ENCODE peak calls at places on chromosomes 11 and 22, in seven cellular contexts. Q, J, W, O, C, L and K are unnamed samples.

GRCh38 chr11:13834463-13834862 is 128.1 kb upstream of the SPON1 start:
- DNase-seq in L (peak; percentile 47), Q (peak; percentile 37), O (no peak), J (no peak), W (peak; percentile 9), C (no peak), K (no peak)

GRCh38 chr11:59615132-59615636 is 390 bp downstream of the OSBP start:
- DNase-seq in Q (no peak), J (no peak), L (no peak), O (peak; percentile 24), W (peak; percentile 5), C (no peak), K (peak; percentile 26)

GRCh38 chr11:50078001-50078400 is 45.3 kb downstream of the OR4C45 start:
- DNase-seq in C (no peak), J (no peak), L (no peak), O (no peak), Q (no peak), W (no peak), K (no peak)

GRCh38 chr22:27992294-27993165 is 73.5 kb upstream of the PITPNB start:
- DNase-seq in W (no peak), L (no peak), J (no peak), O (no peak), Q (no peak), C (no peak), K (no peak)

GRCh38 chr11:2189938-2190669 is 18.5 kb upstream of the TH start:
- DNase-seq in C (no peak), W (no peak), J (no peak), Q (no peak), O (no peak), L (no peak), K (no peak)

GRCh38 chr11:66133216-66133775 is 63.2 kb downstream of the PACS1 start:
- DNase-seq in C (no peak), W (no peak), L (no peak), Q (peak; percentile 34), J (no peak), O (no peak), K (no peak)

GRCh38 chr22:20433686-20434241 is 3.9 kb downstream of the SCARF2 start:
- DNase-seq in L (no peak), C (no peak), J (no peak), W (no peak), O (no peak), Q (peak; percentile 11), K (no peak)

GRCh38 chr11:29844701-29845379 is 172.0 kb downstream of the KCNA4 start:
- DNase-seq in Q (no peak), J (no peak), W (no peak), C (no peak), L (no peak), O (no peak), K (no peak)

GRCh38 chr22:44906248-44906936 is 103.4 kb downstream of the PHF21B start:
- DNase-seq in W (no peak), Q (no peak), C (no peak), L (no peak), O (no peak), J (no peak), K (no peak)

GRCh38 chr11:134047586-134047999 is 21.3 kb upstream of the JAM3 start:
- DNase-seq in L (peak; percentile 27), W (no peak), J (no peak), Q (no peak), O (no peak), C (no peak), K (no peak)

GRCh38 chr11:33089776-33090175 is 50.4 kb downstream of the TCP11L1 start:
- DNase-seq in C (no peak), Q (no peak), O (no peak), L (no peak), J (no peak), W (no peak), K (no peak)

DNA sequence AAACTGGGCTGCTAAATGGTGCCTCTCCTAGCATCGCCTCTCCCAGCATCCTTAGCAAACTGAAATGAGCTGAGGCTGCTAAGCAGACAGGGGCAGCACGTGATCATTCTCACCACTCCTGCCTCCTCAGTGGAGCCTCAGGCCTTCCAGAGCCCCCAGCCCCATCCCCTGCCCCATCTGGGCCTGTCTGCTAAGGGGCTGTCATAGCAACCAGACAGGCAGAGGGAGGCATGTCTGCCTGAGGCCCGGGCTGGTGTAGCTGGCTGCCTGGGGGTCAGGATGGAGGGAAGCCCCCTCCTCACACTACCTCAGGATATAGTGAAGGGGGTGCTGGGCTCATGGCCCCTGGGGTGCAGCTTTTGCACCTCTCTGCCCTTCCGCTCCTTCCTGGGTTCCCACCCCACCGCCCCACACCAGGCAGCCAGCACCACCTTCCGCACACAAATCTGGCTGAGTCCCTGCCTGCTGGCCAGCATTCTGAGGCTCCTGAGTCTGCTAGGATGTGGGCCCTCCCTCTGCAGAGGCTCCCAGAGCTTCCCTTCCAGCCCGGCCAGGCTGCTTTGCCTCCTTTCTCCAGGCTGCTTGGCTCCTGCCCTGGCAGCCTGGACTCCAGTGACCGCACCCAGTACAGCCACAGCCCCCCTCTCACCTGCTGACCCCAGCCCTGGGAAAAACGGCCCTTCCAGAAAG is 47.5 kb upstream of the TTLL12 start:
- DNase-seq in Q (peak; percentile 57), C (no peak), W (no peak), L (no peak), J (no peak), O (no peak), K (no peak)
- TF ChIP-seq TAF1 in Q (no peak), C (no peak), W (no peak), L (no peak), J (no peak), O (no peak), K (no peak)

DNA sequence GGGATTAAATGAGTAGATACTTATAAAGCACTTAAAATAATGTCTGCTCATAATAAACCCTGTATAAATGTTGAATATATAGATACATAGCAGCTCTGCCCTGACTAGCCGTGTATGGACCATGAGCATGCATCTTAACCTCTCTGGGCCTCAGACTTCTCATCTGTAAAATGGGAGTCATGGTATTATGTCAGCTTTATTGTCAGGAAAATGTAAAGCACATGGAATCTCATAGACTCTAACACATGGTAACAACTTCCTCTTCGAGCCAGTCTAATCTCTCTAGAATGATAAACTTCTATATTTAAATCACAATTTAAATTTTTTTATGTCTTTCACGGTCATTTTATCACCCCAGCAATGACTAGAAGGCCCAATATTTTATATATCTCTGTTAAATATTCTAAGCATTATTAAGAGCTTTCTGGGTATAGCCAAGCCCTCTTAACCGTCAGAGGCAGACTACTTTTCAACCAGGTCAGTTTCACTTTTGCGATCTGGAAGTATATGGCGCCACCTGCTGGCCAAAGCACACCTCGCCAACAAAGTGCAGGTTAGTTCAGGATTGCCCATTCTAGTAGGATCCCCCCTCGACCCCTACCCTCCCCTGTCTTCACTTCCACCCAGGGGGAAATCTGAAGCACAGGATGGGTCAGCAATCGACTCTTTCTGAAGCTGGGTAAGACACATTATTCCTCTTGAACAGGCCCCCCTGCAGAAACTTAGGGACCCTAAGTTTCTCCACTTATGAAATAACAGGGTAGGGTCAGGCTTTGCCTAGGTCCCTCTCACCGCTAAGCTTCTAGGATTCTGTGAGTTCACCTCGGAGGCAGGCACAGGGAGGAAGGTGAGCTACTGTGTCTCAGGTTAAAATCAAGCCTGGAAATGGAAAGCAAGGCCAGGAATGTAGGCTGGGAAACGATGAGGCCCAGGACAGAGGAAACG is 36.0 kb downstream of the KCNJ1 start:
- DNase-seq in J (peak; percentile 69), O (peak; percentile 47), Q (peak; percentile 79), C (no peak), L (peak; percentile 69), W (peak; percentile 66), K (peak; percentile 62)
- TF ChIP-seq TAF1 in J (peak; percentile 28), O (no peak), Q (no peak), C (no peak), L (no peak), W (no peak), K (no peak)

GRCh38 chr11:70705097-70705496 is 306.8 kb downstream of the CTTN start:
- DNase-seq in O (no peak), W (no peak), L (no peak), Q (no peak), J (no peak), C (no peak), K (no peak)

GRCh38 chr11:70709596-70709995 is 311.3 kb downstream of the CTTN start:
- DNase-seq in O (no peak), J (no peak), L (no peak), W (no peak), C (no peak), Q (no peak), K (no peak)

GRCh38 chr11:70710192-70710965 is 312.1 kb downstream of the CTTN start:
- DNase-seq in C (no peak), W (no peak), L (no peak), Q (no peak), O (no peak), J (no peak), K (no peak)

GRCh38 chr11:70705930-70706329 is 307.6 kb downstream of the CTTN start:
- DNase-seq in Q (no peak), J (no peak), C (no peak), W (no peak), L (no peak), O (no peak), K (no peak)

DNA sequence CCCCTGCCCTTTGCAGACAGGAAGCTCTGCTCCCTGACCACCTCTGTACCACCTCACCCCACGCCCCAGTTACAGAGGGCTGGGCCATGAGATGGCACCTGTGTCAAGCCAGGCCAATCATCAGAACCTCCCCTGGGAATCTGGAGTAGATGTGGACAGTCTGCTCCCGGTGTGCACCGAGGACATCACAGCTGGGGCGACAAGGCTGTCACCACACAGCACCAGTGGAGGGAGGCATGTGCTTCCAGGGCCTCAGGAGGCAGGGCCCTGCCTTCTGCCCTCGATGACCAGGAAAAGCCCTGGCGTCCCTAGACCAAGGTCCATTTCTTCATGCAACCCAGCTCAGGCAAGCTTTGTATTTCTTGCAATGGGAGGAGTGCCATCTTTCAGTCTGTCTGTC is 309.5 kb downstream of the CTTN start:
- DNase-seq in J (no peak), W (no peak), Q (no peak), O (no peak), C (no peak), L (no peak), K (no peak)
- TF ChIP-seq TAF1 in J (no peak), W (no peak), Q (no peak), O (no peak), C (no peak), L (no peak), K (no peak)

DNA sequence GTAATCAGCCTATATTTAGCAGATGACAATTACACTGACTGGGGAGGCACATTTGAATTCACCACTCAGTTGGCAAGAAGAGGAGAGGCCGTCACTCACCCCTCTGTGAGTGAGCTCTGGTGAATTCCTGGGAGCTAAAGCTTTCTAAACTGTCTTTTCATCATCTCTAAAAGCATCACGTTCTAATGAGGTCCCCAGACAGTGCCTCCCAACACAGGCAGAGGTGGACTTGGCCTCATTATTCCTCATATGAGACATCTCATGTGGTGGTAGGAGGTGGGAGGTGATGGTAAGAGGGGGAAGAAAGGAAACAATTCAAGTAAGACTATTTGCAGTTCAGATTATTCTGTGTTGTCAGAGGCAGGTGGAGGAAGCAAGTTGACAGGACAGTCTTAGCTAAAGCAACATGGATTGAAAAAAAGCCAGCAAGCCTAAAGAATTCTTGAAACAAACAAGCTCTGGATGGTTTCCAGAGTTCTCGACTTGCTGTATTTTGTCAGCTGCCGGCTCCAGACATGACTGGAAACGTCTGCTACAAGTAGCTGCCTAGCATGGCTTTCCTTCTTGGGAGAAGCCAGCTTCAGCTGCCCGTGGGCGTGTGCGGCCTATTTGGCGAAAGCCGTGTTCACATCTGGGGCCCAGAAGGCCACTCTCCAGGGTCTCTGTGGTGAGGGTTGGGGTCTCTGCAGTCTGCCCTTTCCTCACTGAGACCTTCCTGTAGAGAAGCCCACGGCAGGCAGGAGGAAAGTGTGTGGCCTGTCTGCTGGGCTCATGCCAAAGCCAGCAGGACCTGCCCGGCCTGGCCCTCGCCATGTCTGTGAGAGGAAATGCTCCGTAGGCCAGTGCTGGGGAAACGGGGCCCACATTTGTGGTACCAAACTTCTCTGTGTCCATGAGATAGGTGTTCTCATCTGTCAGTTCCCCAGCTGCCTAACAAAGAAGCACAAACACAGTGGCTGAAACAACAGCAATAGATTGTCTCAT is 772.0 kb downstream of the TBC1D22A start:
- DNase-seq in Q (no peak), C (no peak), L (no peak), W (no peak), O (no peak), J (no peak), K (no peak)
- TF ChIP-seq TAF1 in Q (no peak), C (no peak), L (no peak), W (no peak), O (no peak), J (no peak), K (no peak)